ENCODE peak calls at places on chromosomes 1 and 21, in four cellular contexts. O is psoas muscle, A is amygdala, Z is occipital lobe. H is an unnamed sample.

GRCh38 chr1:17916702-17917101 is 161.6 kb downstream of the ACTL8 start:
- DNase-seq in O (no peak), A (no peak), Z (no peak), H (no peak)

GRCh38 chr1:183327429-183328290 is 90.5 kb downstream of the NMNAT2 start:
- DNase-seq in O (peak), A (no peak), Z (no peak), H (peak)

GRCh38 chr1:227757781-227758180 is 22.5 kb downstream of the SNAP47 start:
- DNase-seq in O (no peak), A (no peak), Z (no peak), H (no peak)

GRCh38 chr21:18522181-18522771 is 118.7 kb upstream of the TMPRSS15 start:
- DNase-seq in O (no peak), A (no peak), Z (no peak), H (no peak)

GRCh38 chr1:93672069-93672468 is 9.6 kb downstream of the BCAR3 start:
- DNase-seq in O (peak), A (no peak), Z (no peak), H (peak)

GRCh38 chr21:43937898-43938309 is 72.9 kb downstream of the AGPAT3 start:
- DNase-seq in O (peak), A (no peak), Z (no peak), H (no peak)

GRCh38 chr1:202576816-202577215 is 133.4 kb downstream of the SYT2 start:
- DNase-seq in O (no peak), A (no peak), Z (no peak), H (no peak)

GRCh38 chr1:85374160-85374559 is 90.8 kb downstream of the DDAH1 start:
- DNase-seq in O (no peak), A (no peak), Z (no peak), H (no peak)

GRCh38 chr1:247111259-247111635 is 7.1 kb upstream of the ZNF669 start:
- DNase-seq in O (no peak), A (no peak), Z (no peak), H (no peak)

H was measured in Right ventricle myocardium superior.